ENCODE peak calls at places on chromosomes 11 and 22, in ten cellular contexts. N is PC-3, K is iPS DF 6.9, W is dorsolateral prefrontal cortex, U is GM23338, J is right lobe of liver, D is fibroblast of lung, S is Peyer's patch, Y is esophagus squamous epithelium, Z is body of pancreas. B is an unnamed sample.
A peak's percentile ranks its signal among the peaks of the same experiment; 100 is the strongest.

GRCh38 chr11:125494601-125494986 is 1.5 kb downstream of the FEZ1 start:
- DNase-seq in N (no peak), K (no peak), W (peak; percentile 52), U (no peak), J (no peak), D (peak; percentile 16), S (no peak), Y (no peak), Z (no peak), B (no peak)

GRCh38 chr11:92357344-92357743 is 132.7 kb downstream of the FAT3 start:
- DNase-seq in N (peak; percentile 53), K (no peak), W (no peak), U (no peak), J (no peak), D (no peak), S (no peak), Y (no peak), Z (no peak), B (peak; percentile 82)

GRCh38 chr22:32803020-32803758 is 1.7 kb downstream of the TIMP3 start:
- DNase-seq in N (no peak), K (no peak), W (no peak), U (no peak), J (peak; percentile 36), D (peak; percentile 33), S (no peak), Y (no peak), Z (no peak), B (peak; percentile 78)

GRCh38 chr22:29152045-29152380 is 53.7 kb upstream of the EMID1 start:
- DNase-seq in N (no peak), K (no peak), W (peak; percentile 42), U (peak; percentile 64), J (no peak), D (no peak), S (no peak), Y (no peak), Z (no peak), B (no peak)

GRCh38 chr11:45146072-45147016 is at the start of gene PRDM11:
- DNase-seq in N (peak; percentile 78), K (no peak), W (no peak), U (peak; percentile 58), J (peak; percentile 76), D (peak; percentile 75), S (peak; percentile 85), Y (no peak), Z (peak; percentile 81), B (no peak)

GRCh38 chr11:114285599-114285998 is 10.6 kb upstream of the NNMT start:
- DNase-seq in N (peak; percentile 87), K (no peak), W (no peak), U (peak; percentile 33), J (no peak), D (peak; percentile 67), S (no peak), Y (no peak), Z (no peak), B (no peak)

GRCh38 chr11:126561327-126561893 is 205.9 kb downstream of the ST3GAL4 start:
- DNase-seq in N (peak; percentile 70), K (peak; percentile 43), W (no peak), U (peak; percentile 91), J (no peak), D (peak; percentile 65), S (no peak), Y (no peak), Z (peak; percentile 38), B (no peak)

GRCh38 chr22:20036119-20036518 is 15.2 kb downstream of the TANGO2 start:
- DNase-seq in N (no peak), K (no peak), W (no peak), U (no peak), J (no peak), D (no peak), S (no peak), Y (no peak), Z (no peak), B (no peak)

GRCh38 chr11:9150944-9151343 is 59.5 kb upstream of the SCUBE2 start:
- DNase-seq in N (no peak), K (no peak), W (no peak), U (no peak), J (no peak), D (no peak), S (no peak), Y (no peak), Z (no peak), B (no peak)

GRCh38 chr11:9148727-9149126 is 57.3 kb upstream of the SCUBE2 start:
- DNase-seq in N (no peak), K (no peak), W (no peak), U (no peak), J (no peak), D (no peak), S (no peak), Y (no peak), Z (no peak), B (peak; percentile 66)

GRCh38 chr11:9150501-9150900 is 59.1 kb upstream of the SCUBE2 start:
- DNase-seq in N (peak; percentile 73), K (no peak), W (no peak), U (no peak), J (no peak), D (peak; percentile 48), S (no peak), Y (no peak), Z (no peak), B (no peak)

GRCh38 chr11:9153651-9154050 is 62.3 kb upstream of the SCUBE2 start:
- DNase-seq in N (no peak), K (no peak), W (no peak), U (no peak), J (no peak), D (no peak), S (no peak), Y (no peak), Z (no peak), B (no peak)

DNA sequence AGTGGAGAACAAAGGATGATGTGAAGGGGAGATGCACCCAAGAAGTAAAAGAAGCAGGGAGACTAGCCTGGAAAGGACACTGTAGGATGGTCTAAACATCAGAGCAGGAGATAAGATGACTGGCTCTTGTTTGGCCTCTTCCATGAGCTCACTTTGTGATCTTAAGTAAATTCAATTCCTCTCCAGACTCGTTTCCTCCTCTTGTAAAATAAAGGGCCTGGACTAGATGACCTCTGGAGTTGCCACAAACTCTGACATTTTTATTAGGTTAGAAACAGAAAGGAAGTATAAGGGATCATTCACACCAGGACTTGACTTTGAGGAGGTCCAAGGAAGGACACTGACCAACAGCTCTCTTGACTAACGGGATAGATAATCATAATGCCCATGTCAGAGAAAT is 60.2 kb upstream of the SCUBE2 start:
- DNase-seq in N (no peak), K (no peak), W (no peak), U (no peak), J (no peak), D (no peak), S (no peak), Y (no peak), Z (no peak), B (no peak)
- H3K27ac ChIP-seq in N (no peak overlapping the region), K (no peak overlapping the region), W (no peak overlapping the region), U (no peak overlapping the region), J (no peak overlapping the region), D (no peak overlapping the region), S (no peak overlapping the region), Y (no peak overlapping the region), Z (no peak overlapping the region), B (no peak overlapping the region)

DNA sequence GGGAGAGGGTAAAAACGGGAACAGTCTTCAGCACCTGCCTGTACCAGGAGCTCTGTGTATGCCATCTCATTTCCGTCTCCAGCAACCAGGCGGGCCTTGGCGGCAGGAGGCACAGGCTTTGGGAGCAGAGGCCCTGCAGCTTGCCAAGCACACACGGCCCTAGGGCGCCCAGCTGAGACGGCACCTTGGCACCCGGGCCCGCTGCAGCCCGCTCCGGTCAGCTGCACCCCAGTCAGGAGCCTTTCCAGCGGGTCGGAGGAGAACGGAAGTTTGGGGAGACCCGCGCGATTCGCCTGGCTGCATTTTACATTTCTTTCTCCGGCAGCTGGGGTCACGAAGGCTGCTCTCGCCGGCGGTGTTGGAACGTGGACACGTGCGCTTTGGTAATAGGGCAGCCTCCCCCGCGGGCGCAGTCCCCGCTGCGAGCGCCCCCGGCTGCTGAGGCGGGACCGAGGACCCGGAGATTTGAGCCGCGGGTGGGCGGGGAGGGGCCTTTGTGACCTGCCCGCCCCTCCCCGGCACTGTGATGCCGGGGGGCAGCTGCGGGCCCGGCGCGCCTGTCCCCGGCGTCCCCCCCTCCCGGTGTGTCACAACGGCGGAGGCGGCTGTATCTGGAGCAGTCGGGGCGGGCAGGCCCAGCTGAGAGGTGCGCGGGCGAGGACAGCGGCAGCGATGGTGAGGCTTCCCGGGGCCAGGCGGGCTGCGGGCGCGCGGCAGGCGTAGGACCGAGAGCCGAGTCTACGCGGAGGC is at the start of gene TUBA8:
- DNase-seq in N (peak; percentile 27), K (no peak), W (peak; percentile 73), U (peak; percentile 76), J (peak; percentile 66), D (peak; percentile 20), S (peak; percentile 60), Y (no peak), Z (peak; percentile 66), B (no peak)
- H3K27ac ChIP-seq in N (no peak within 1 kb of the TSS), K (no peak within 1 kb of the TSS), W (peak within 1 kb of the TSS; percentile 74), U (no peak within 1 kb of the TSS), J (no peak within 1 kb of the TSS), D (no peak within 1 kb of the TSS), S (no peak within 1 kb of the TSS), Y (no peak within 1 kb of the TSS), Z (no peak within 1 kb of the TSS), B (no peak within 1 kb of the TSS)

GRCh38 chr11:4184163-4184916 is 89.7 kb downstream of the RRM1 start:
- DNase-seq in N (no peak), K (no peak), W (no peak), U (no peak), J (peak; percentile 75), D (peak; percentile 22), S (no peak), Y (no peak), Z (no peak), B (no peak)

GRCh38 chr11:4183410-4184057 is 88.9 kb downstream of the RRM1 start:
- DNase-seq in N (no peak), K (no peak), W (no peak), U (no peak), J (no peak), D (no peak), S (no peak), Y (no peak), Z (no peak), B (no peak)

GRCh38 chr11:4181780-4182721 is 87.5 kb downstream of the RRM1 start:
- DNase-seq in N (peak; percentile 74), K (no peak), W (peak; percentile 68), U (peak; percentile 77), J (peak; percentile 79), D (peak; percentile 52), S (peak; percentile 75), Y (no peak), Z (peak; percentile 86), B (no peak)

GRCh38 chr11:4178813-4179662 is 84.4 kb downstream of the RRM1 start:
- DNase-seq in N (no peak), K (no peak), W (no peak), U (no peak), J (no peak), D (no peak), S (no peak), Y (no peak), Z (no peak), B (no peak)

DNA sequence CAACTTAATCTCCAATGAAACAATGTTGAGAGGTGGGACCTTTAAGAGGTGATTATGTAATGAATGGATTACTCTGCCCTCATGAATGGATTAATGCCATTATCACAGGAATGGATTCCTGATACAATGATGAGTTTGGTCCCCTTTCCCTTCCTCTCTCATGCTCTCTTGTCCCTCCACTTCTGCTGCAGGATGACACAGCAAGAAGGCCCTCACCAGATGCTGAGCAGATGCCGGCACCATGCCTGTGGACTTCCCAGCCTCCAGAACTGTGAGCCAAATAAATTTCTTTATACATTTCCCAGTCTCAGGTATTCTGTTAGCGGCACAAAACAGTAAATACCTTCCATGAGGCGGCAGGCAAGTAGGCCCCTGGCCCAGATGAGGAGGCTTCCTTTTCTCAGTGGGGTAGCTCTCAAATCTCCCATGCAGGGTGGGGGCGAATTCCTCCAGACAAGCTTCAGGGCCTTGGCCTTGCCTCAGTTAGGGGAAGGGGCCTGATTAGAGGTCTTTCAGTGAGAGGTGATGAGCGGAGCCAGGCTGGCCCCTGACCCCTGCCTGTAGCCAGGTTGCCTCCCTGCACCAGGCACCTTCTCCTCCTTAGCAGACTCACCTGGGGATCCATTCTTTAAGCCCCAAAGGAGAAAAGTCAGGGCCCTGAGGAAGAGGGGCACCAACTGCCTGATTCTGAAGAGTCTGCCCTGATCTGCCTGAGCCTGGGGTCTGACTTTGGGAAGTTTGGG is 86.0 kb downstream of the RRM1 start:
- DNase-seq in N (no peak), K (no peak), W (no peak), U (no peak), J (no peak), D (no peak), S (no peak), Y (no peak), Z (no peak), B (no peak)
- H3K27ac ChIP-seq in N (no peak overlapping the region), K (no peak overlapping the region), W (no peak overlapping the region), U (no peak overlapping the region), J (no peak overlapping the region), D (no peak overlapping the region), S (no peak overlapping the region), Y (no peak overlapping the region), Z (no peak overlapping the region), B (no peak overlapping the region)

GRCh38 chr22:43443072-43443471 is 31.3 kb downstream of the MPPED1 start:
- DNase-seq in N (no peak), K (no peak), W (no peak), U (no peak), J (no peak), D (no peak), S (no peak), Y (no peak), Z (no peak), B (no peak)
- H3K27ac ChIP-seq in N (no peak overlapping the region), K (no peak overlapping the region), W (peak overlapping the region; percentile 70), U (no peak overlapping the region), J (no peak overlapping the region), D (no peak overlapping the region), S (no peak overlapping the region), Y (no peak overlapping the region), Z (no peak overlapping the region), B (no peak overlapping the region)